ENCODE peak calls at places on chromosome 12, in four cellular contexts. S is RCC 7860, K is endothelial cell, A is GM12891. R is an unnamed sample.

GRCh38 chr12:54368709-54369596 is 4.7 kb upstream of the GPR84 start:
- DNase-seq in S (peak), K (peak), A (no peak), R (peak)

GRCh38 chr12:4830568-4830967 is 79.1 kb upstream of the KCNA1 start:
- DNase-seq in S (no peak), K (no peak), A (no peak), R (no peak)

GRCh38 chr12:6199531-6200265 is 502 bp upstream of the CD9 start:
- DNase-seq in S (no peak), K (no peak), A (no peak), R (peak)

GRCh38 chr12:62799126-62799736 is 135.7 kb downstream of the PPM1H start:
- DNase-seq in S (peak), K (peak), A (peak), R (peak)

GRCh38 chr12:130433411-130433810 is 95.7 kb downstream of the PIWIL1 start:
- DNase-seq in S (no peak), K (no peak), A (no peak), R (no peak)

GRCh38 chr12:121110211-121110940 is 22.3 kb upstream of the P2RX7 start:
- DNase-seq in S (peak), K (peak), A (peak), R (peak)

GRCh38 chr12:120573560-120573959 is 7.6 kb downstream of the POP5 start:
- DNase-seq in S (no peak), K (no peak), A (no peak), R (no peak)

GRCh38 chr12:79298511-79298910 is 392.3 kb downstream of the PAWR start:
- DNase-seq in S (no peak), K (no peak), A (no peak), R (no peak)

GRCh38 chr12:12333407-12333831 is 16.6 kb downstream of the MANSC1 start:
- DNase-seq in S (no peak), K (no peak), A (no peak), R (peak)

GRCh38 chr12:43930032-43930431 is 94.2 kb downstream of the TMEM117 start:
- DNase-seq in S (no peak), K (no peak), A (no peak), R (no peak)

GRCh38 chr12:101671157-101671791 is 26.2 kb upstream of the CHPT1 start:
- DNase-seq in S (no peak), K (no peak), A (peak), R (peak)

GRCh38 chr12:65720136-65720535 is 104.1 kb upstream of the HMGA2 start:
- DNase-seq in S (peak), K (no peak), A (no peak), R (no peak)

GRCh38 chr12:2692156-2692555 is 102.6 kb upstream of the FKBP4 start:
- DNase-seq in S (no peak), K (no peak), A (no peak), R (no peak)

GRCh38 chr12:68924546-68924945 is 8.4 kb downstream of the CPM start:
- DNase-seq in S (no peak), K (no peak), A (no peak), R (no peak)

GRCh38 chr12:102682698-102683289 is 202.4 kb upstream of the IGF1 start:
- DNase-seq in S (no peak), K (no peak), A (no peak), R (no peak)

GRCh38 chr12:54891717-54892478 is 37.6 kb downstream of the MUCL1 start:
- DNase-seq in S (no peak), K (no peak), A (no peak), R (peak)

GRCh38 chr12:1591029-1591428 is 3.4 kb downstream of the FBXL14 start:
- DNase-seq in S (no peak), K (no peak), A (no peak), R (no peak)

GRCh38 chr12:113112043-113112899 is 23.3 kb downstream of the RASAL1 start:
- DNase-seq in S (no peak), K (no peak), A (no peak), R (no peak)

GRCh38 chr12:108645686-108646596 is 12.2 kb upstream of the SELPLG start:
- DNase-seq in S (no peak), K (no peak), A (no peak), R (no peak)

GRCh38 chr12:3655331-3655900 is 97.5 kb downstream of the CRACR2A start:
- DNase-seq in S (no peak), K (peak), A (peak), R (peak)

GRCh38 chr12:48194780-48195179 is 8.3 kb downstream of the OR10AD1 start:
- DNase-seq in S (no peak), K (no peak), A (no peak), R (no peak)

GRCh38 chr12:68746572-68747180 is 700 bp downstream of the SLC35E3 start:
- DNase-seq in S (peak), K (peak), A (peak), R (peak)

GRCh38 chr12:8827551-8828347 is 5.3 kb downstream of the A2ML1 start:
- DNase-seq in S (no peak), K (no peak), A (no peak), R (no peak)

GRCh38 chr12:113285679-113286645 is 48.9 kb downstream of the SLC8B1 start:
- DNase-seq in S (no peak), K (no peak), A (no peak), R (no peak)

GRCh38 chr12:67241482-67241881 is 27.7 kb upstream of the CAND1 start:
- DNase-seq in S (no peak), K (no peak), A (no peak), R (no peak)

GRCh38 chr12:111841236-111841749 is 735 bp upstream of the MAPKAPK5 start:
- DNase-seq in S (no peak), K (no peak), A (peak), R (no peak)

GRCh38 chr12:85693093-85693665 is 143.0 kb downstream of the RASSF9 start:
- DNase-seq in S (no peak), K (no peak), A (no peak), R (no peak)

GRCh38 chr12:56635539-56636117 is 5.5 kb upstream of the BAZ2A start:
- DNase-seq in S (no peak), K (no peak), A (no peak), R (no peak)

GRCh38 chr12:79186506-79186905 is 321.9 kb downstream of the SYT1 start:
- DNase-seq in S (no peak), K (no peak), A (no peak), R (no peak)

GRCh38 chr12:47904647-47905312 is at the start of gene VDR:
- DNase-seq in S (peak), K (peak), A (peak), R (peak)

GRCh38 chr12:121144416-121144914 is 11.8 kb downstream of the P2RX7 start:
- DNase-seq in S (peak), K (no peak), A (no peak), R (no peak)

GRCh38 chr12:94616217-94616729 is 34.1 kb downstream of the TMCC3 start:
- DNase-seq in S (peak), K (no peak), A (no peak), R (peak)

GRCh38 chr12:10861366-10861765 is 12.1 kb upstream of the PRR4 start:
- DNase-seq in S (no peak), K (no peak), A (no peak), R (no peak)

GRCh38 chr12:2629051-2629450 is 165.7 kb upstream of the FKBP4 start:
- DNase-seq in S (no peak), K (no peak), A (no peak), R (no peak)

GRCh38 chr12:4089147-4089606 is 184.4 kb upstream of the CCND2 start:
- DNase-seq in S (no peak), K (no peak), A (no peak), R (no peak)

GRCh38 chr12:132379996-132380395 is 50.6 kb upstream of the GALNT9 start:
- DNase-seq in S (no peak), K (no peak), A (no peak), R (no peak)

GRCh38 chr12:97630875-97631274 is 168.3 kb downstream of the RMST start:
- DNase-seq in S (no peak), K (no peak), A (no peak), R (no peak)

R was measured in Calu3.